ENCODE peak calls at places on chromosomes 4 and X, in eight cellular contexts. F is mucosa of gallbladder; U is lung; P is germinal center; Z is endothelial cell; X is activated effector memory CD4-positive, alpha-beta T cell treated with Interleukin-2 at 50 U/mL for 16 hours; L is activated CD4-positive, CD25-positive, alpha-beta regulatory T cell; A is EH. J is an unnamed sample.

GRCh38 chrX:123590842-123591491 is 141.9 kb downstream of the THOC2 start:
- DNase-seq in F (no peak), U (no peak), P (no peak), Z (no peak), X (no peak), L (no peak), A (peak), J (no peak)

GRCh38 chr4:139256349-139256748 is 23.7 kb downstream of the MGARP start:
- DNase-seq in F (no peak), U (no peak), P (no peak), Z (no peak), X (no peak), L (no peak), A (peak), J (no peak)

GRCh38 chrX:24767557-24767956 is 73.8 kb downstream of the POLA1 start:
- DNase-seq in F (no peak), U (no peak), P (no peak), Z (no peak), X (no peak), L (no peak), A (peak), J (no peak)

GRCh38 chr4:27861381-27861787 is 1000.7 kb downstream of the STIM2 start:
- DNase-seq in F (peak), U (no peak), P (no peak), Z (peak), X (no peak), L (no peak), A (peak), J (no peak)

GRCh38 chrX:125205084-125205917 is 114.4 kb upstream of the TEX13C start:
- DNase-seq in F (peak), U (peak), P (peak), Z (peak), X (no peak), L (no peak), A (no peak), J (no peak)

GRCh38 chr4:121016630-121017029 is 55.7 kb downstream of the NDNF start:
- DNase-seq in F (peak), U (no peak), P (no peak), Z (no peak), X (no peak), L (no peak), A (no peak), J (no peak)

GRCh38 chr4:72977936-72978485 is 91.5 kb downstream of the COX18 start:
- DNase-seq in F (no peak), U (no peak), P (no peak), Z (no peak), X (no peak), L (no peak), A (no peak), J (no peak)

GRCh38 chrX:116379854-116380253 is 56.6 kb upstream of the SLC6A14 start:
- DNase-seq in F (peak), U (no peak), P (no peak), Z (no peak), X (no peak), L (no peak), A (no peak), J (no peak)

GRCh38 chrX:39907964-39908616 is 189.7 kb downstream of the BCOR start:
- DNase-seq in F (peak), U (peak), P (no peak), Z (no peak), X (no peak), L (no peak), A (peak), J (no peak)

GRCh38 chr4:7295201-7295916 is 103.0 kb downstream of the SORCS2 start:
- DNase-seq in F (peak), U (peak), P (no peak), Z (no peak), X (no peak), L (no peak), A (no peak), J (no peak)

GRCh38 chrX:7996414-7996813 is 69.2 kb upstream of the PNPLA4 start:
- DNase-seq in F (peak), U (no peak), P (peak), Z (peak), X (no peak), L (no peak), A (peak), J (no peak)

GRCh38 chrX:101659601-101660063 is at the start of gene ARMCX2:
- DNase-seq in F (peak), U (peak), P (no peak), Z (peak), X (no peak), L (no peak), A (peak), J (no peak)

GRCh38 chrX:45743081-45743533 is 542.4 kb upstream of the DIPK2B start:
- DNase-seq in F (no peak), U (no peak), P (no peak), Z (no peak), X (no peak), L (no peak), A (peak), J (no peak)

GRCh38 chrX:107565005-107565404 is 63.3 kb upstream of the PRPS1 start:
- DNase-seq in F (no peak), U (no peak), P (no peak), Z (no peak), X (no peak), L (no peak), A (peak), J (no peak)

J was measured in T-helper 17 cell.